ENCODE peak calls at places on chromosomes 3 and 15, in seven cellular contexts. S is bronchial epithelial cell, R is memory B cell, F is OCI-M1, T is GM20000, L is glomerular endothelial cell, U is HFFc6. P is an unnamed sample.

GRCh38 chr15:80614711-80615360 is 80.3 kb upstream of the ABHD17C start:
- DNase-seq in S (no peak), R (no peak), F (no peak), T (no peak), L (no peak), U (no peak), P (no peak)

GRCh38 chr3:48473617-48473952 is 27.0 kb downstream of the ATRIP start:
- DNase-seq in U (no peak), S (no peak), T (no peak), R (no peak), F (no peak), L (no peak), P (no peak)

GRCh38 chr15:69154026-69154425 is 6.4 kb upstream of the GLCE start:
- DNase-seq in L (peak; percentile 75), T (no peak), U (no peak), S (peak; percentile 8), F (no peak), R (no peak), P (no peak)

GRCh38 chr3:45057557-45057956 is 31.5 kb downstream of the CLEC3B start:
- DNase-seq in U (no peak), S (peak; percentile 55), T (no peak), R (no peak), L (no peak), F (no peak), P (no peak)

GRCh38 chr3:122231781-122232180 is 48.3 kb downstream of the CASR start:
- DNase-seq in F (no peak), T (no peak), R (no peak), L (no peak), S (no peak), U (no peak), P (no peak)

GRCh38 chr15:30675126-30675525 is 49.2 kb downstream of the ARHGAP11B start:
- DNase-seq in T (no peak), F (no peak), R (no peak), S (no peak), U (no peak), L (no peak), P (no peak)

GRCh38 chr15:60379466-60380274 is 18.1 kb downstream of the ANXA2 start:
- DNase-seq in L (no peak), T (no peak), U (peak; percentile 97), S (peak; percentile 73), F (no peak), R (no peak), P (no peak)

GRCh38 chr3:160956785-160957184 is 148.4 kb downstream of the B3GALNT1 start:
- DNase-seq in F (peak; percentile 63), L (peak; percentile 33), R (no peak), T (peak; percentile 8), S (peak; percentile 47), U (no peak), P (peak; percentile 39)

GRCh38 chr3:16978234-16978920 is 93.6 kb downstream of the PLCL2 start:
- DNase-seq in T (no peak), L (no peak), F (no peak), U (peak; percentile 23), R (no peak), S (no peak), P (no peak)

GRCh38 chr3:49017646-49017977 is 768 bp downstream of the DALRD3 start:
- DNase-seq in R (no peak), T (peak; percentile 34), U (no peak), L (no peak), F (peak; percentile 45), S (no peak), P (no peak)

GRCh38 chr3:171374260-171374659 is 85.9 kb downstream of the TNIK start:
- DNase-seq in L (no peak), R (no peak), S (no peak), T (no peak), F (no peak), U (peak; percentile 20), P (no peak)

GRCh38 chr3:38645076-38645475 is 4.4 kb downstream of the SCN5A start:
- DNase-seq in U (no peak), F (no peak), T (no peak), L (no peak), S (no peak), R (no peak), P (no peak)

GRCh38 chr3:151838574-151839312 is 24.8 kb downstream of the AADAC start:
- DNase-seq in T (peak; percentile 52), S (peak; percentile 68), L (peak; percentile 80), R (peak; percentile 30), F (peak; percentile 81), U (peak; percentile 74), P (peak; percentile 42)

GRCh38 chr3:9141903-9142302 is 107.5 kb downstream of the SRGAP3 start:
- DNase-seq in F (no peak), S (peak; percentile 79), T (no peak), L (no peak), R (no peak), U (no peak), P (no peak)

GRCh38 chr3:49600781-49601180 is 46.5 kb downstream of the BSN start:
- DNase-seq in U (peak; percentile 44), R (no peak), L (no peak), S (peak; percentile 6), T (no peak), F (no peak), P (no peak)

GRCh38 chr3:4984511-4984864 is 5.3 kb downstream of the BHLHE40 start:
- DNase-seq in T (no peak), U (no peak), S (peak; percentile 57), R (no peak), L (no peak), F (no peak), P (no peak)

GRCh38 chr15:25427861-25428260 is 11.0 kb downstream of the UBE3A start:
- DNase-seq in T (no peak), R (no peak), F (peak; percentile 65), U (no peak), L (no peak), S (no peak), P (no peak)

GRCh38 chr15:81101894-81102815 is 31.9 kb upstream of the CFAP161 start:
- DNase-seq in S (no peak), T (no peak), U (no peak), F (no peak), R (no peak), L (no peak), P (no peak)

GRCh38 chr15:77327168-77327567 is 92.7 kb downstream of the PEAK1 start:
- DNase-seq in T (no peak), R (no peak), S (no peak), U (no peak), L (no peak), F (no peak), P (no peak)